ENCODE peak calls at places on chromosomes 5 and 9, in six cellular contexts. Q is NCI-H1092, H is cerebellar nuclear complex, R is left colon, T is ELF-1, V is NCI-H1105. X is an unnamed sample.

GRCh38 chr5:136000147-136000546 is 28.6 kb upstream of the TGFBI start:
- DNase-seq in Q (no peak), H (no peak), R (no peak), T (no peak), V (no peak), X (no peak)

GRCh38 chr5:43000198-43000840 is 39.8 kb downstream of the ANXA2R start:
- DNase-seq in Q (no peak), H (no peak), R (peak), T (peak), V (no peak), X (no peak)

GRCh38 chr5:74483001-74483400 is 157.5 kb downstream of the ENC1 start:
- DNase-seq in Q (no peak), H (no peak), R (no peak), T (peak), V (no peak), X (no peak)

GRCh38 chr9:125486576-125486975 is 220.4 kb downstream of the MAPKAP1 start:
- DNase-seq in Q (no peak), H (no peak), R (no peak), T (no peak), V (no peak), X (no peak)

GRCh38 chr5:143311428-143311827 is 92.1 kb downstream of the NR3C1 start:
- DNase-seq in Q (no peak), H (no peak), R (no peak), T (no peak), V (no peak), X (no peak)

GRCh38 chr5:6430418-6431028 is 18.1 kb upstream of the UBE2QL1 start:
- DNase-seq in Q (no peak), H (peak), R (no peak), T (no peak), V (no peak), X (no peak)

GRCh38 chr9:26812217-26812616 is 80.4 kb downstream of the CAAP1 start:
- DNase-seq in Q (no peak), H (no peak), R (no peak), T (no peak), V (no peak), X (no peak)

GRCh38 chr5:122183098-122183794 is 53.9 kb downstream of the ZNF474 start:
- DNase-seq in Q (peak), H (no peak), R (peak), T (no peak), V (no peak), X (no peak)

GRCh38 chr5:102753889-102754498 is 1.1 kb upstream of the PAM start:
- DNase-seq in Q (no peak), H (no peak), R (no peak), T (no peak), V (no peak), X (no peak)

GRCh38 chr5:24539625-24540024 is 105.2 kb downstream of the CDH10 start:
- DNase-seq in Q (no peak), H (no peak), R (no peak), T (no peak), V (peak), X (peak)

GRCh38 chr9:116204252-116204882 is 50.8 kb downstream of the PAPPA start:
- DNase-seq in Q (no peak), H (no peak), R (no peak), T (no peak), V (no peak), X (no peak)

GRCh38 chr9:17018001-17018491 is 116.8 kb upstream of the CNTLN start:
- DNase-seq in Q (no peak), H (no peak), R (no peak), T (no peak), V (no peak), X (no peak)

GRCh38 chr9:13267743-13268142 is 11.7 kb downstream of the MPDZ start:
- DNase-seq in Q (no peak), H (no peak), R (no peak), T (peak), V (no peak), X (no peak)

GRCh38 chr9:90162819-90163218 is 479.8 kb downstream of the DIRAS2 start:
- DNase-seq in Q (no peak), H (no peak), R (peak), T (no peak), V (no peak), X (no peak)

GRCh38 chr5:43409809-43410271 is 2.4 kb downstream of the CCL28 start:
- DNase-seq in Q (no peak), H (no peak), R (peak), T (no peak), V (peak), X (no peak)

GRCh38 chr5:180389252-180390101 is 36.3 kb upstream of the GFPT2 start:
- DNase-seq in Q (no peak), H (no peak), R (no peak), T (peak), V (no peak), X (no peak)

GRCh38 chr5:94692610-94693009 is 74.1 kb downstream of the SLF1 start:
- DNase-seq in Q (no peak), H (no peak), R (no peak), T (no peak), V (no peak), X (no peak)